ENCODE peak calls at places on chromosomes 5 and 9, in nine cellular contexts. Q, L, W, O, P, E, T, S and F are unnamed samples.

GRCh38 chr5:96031811-96032261 is 70.2 kb upstream of the ELL2 start:
- DNase-seq in P (no peak), O (no peak), E (no peak), T (no peak), S (no peak), W (peak; percentile 89), Q (no peak), L (no peak), F (no peak)

GRCh38 chr5:168327451-168327850 is 36.0 kb downstream of the WWC1 start:
- DNase-seq in E (no peak), W (no peak), S (no peak), P (no peak), O (no peak), Q (no peak), L (no peak), T (no peak), F (no peak)

GRCh38 chr5:32955814-32956213 is 244.7 kb downstream of the NPR3 start:
- DNase-seq in O (no peak), W (no peak), E (no peak), P (no peak), S (no peak), Q (no peak), L (no peak), T (no peak), F (no peak)

GRCh38 chr5:176154821-176155220 is 83.4 kb upstream of the SIMC1 start:
- DNase-seq in S (no peak), L (no peak), E (no peak), O (no peak), P (no peak), W (no peak), T (no peak), Q (no peak), F (no peak)

GRCh38 chr5:78293856-78294249 is 645 bp downstream of the AP3B1 start:
- DNase-seq in L (no peak), W (no peak), P (no peak), Q (no peak), E (no peak), T (no peak), O (no peak), S (no peak), F (no peak)

GRCh38 chr9:15310448-15310847 is 3.4 kb upstream of the TTC39B start:
- DNase-seq in S (no peak), T (no peak), L (no peak), E (no peak), P (no peak), W (no peak), Q (no peak), O (no peak), F (peak; percentile 62)

GRCh38 chr5:154756203-154756870 is 1.2 kb downstream of the LARP1 start:
- DNase-seq in T (no peak), L (peak; percentile 83), W (no peak), Q (peak; percentile 33), O (peak; percentile 69), P (peak; percentile 60), S (peak; percentile 26), E (peak; percentile 57), F (peak; percentile 23)

GRCh38 chr5:128062172-128062746 is 21.3 kb upstream of the SLC12A2 start:
- DNase-seq in O (no peak), L (no peak), T (no peak), E (no peak), P (peak; percentile 13), Q (no peak), W (peak; percentile 80), S (no peak), F (no peak)

GRCh38 chr9:14417230-14417629 is 103.3 kb upstream of the NFIB start:
- DNase-seq in W (peak; percentile 45), S (no peak), Q (no peak), O (no peak), L (no peak), T (no peak), E (no peak), P (no peak), F (no peak)

GRCh38 chr9:91744114-91744513 is 205.9 kb downstream of the ROR2 start:
- DNase-seq in S (no peak), L (no peak), Q (no peak), P (no peak), E (no peak), W (no peak), O (no peak), T (no peak), F (no peak)

GRCh38 chr9:91750343-91750742 is 199.7 kb downstream of the ROR2 start:
- DNase-seq in O (no peak), Q (no peak), S (no peak), W (no peak), T (no peak), P (no peak), E (no peak), L (no peak), F (no peak)

GRCh38 chr9:91741529-91741928 is 208.5 kb downstream of the ROR2 start:
- DNase-seq in P (no peak), Q (no peak), E (no peak), S (no peak), T (no peak), L (no peak), O (no peak), W (peak; percentile 93), F (no peak)

GRCh38 chr9:91746904-91747303 is 203.1 kb downstream of the ROR2 start:
- DNase-seq in E (no peak), T (no peak), O (no peak), L (no peak), Q (no peak), S (no peak), P (no peak), W (peak; percentile 69), F (no peak)

DNA sequence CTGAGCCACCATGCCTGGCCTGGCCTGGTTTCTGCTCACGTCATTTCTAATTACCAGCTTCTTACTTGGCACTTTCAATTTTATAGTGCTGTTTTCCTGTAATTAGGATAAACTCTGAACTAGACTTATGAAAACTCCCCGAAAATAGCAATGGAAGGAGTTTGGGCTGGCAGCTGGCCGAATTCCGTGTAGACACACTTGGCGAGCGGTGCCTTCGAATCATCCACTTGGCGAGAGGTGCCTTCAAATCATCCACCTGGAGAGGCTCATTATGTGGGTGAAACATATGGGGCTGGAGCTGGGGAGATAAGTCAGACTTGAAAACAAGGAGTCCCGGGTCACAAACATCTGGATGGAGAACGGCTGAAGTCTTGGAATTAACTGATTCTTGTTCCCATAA is 203.7 kb downstream of the ROR2 start:
- DNase-seq in P (no peak), T (no peak), W (no peak), S (no peak), L (no peak), Q (peak; percentile 55), O (peak; percentile 73), E (no peak), F (no peak)
- H3K4me3 ChIP-seq in P (no peak overlapping the region), T (no peak overlapping the region), W (no peak overlapping the region), S (no peak overlapping the region), L (no peak overlapping the region), Q (no peak overlapping the region), O (no peak overlapping the region), E (no peak overlapping the region), F (no peak overlapping the region)

GRCh38 chr9:98860871-98861293 is 53.4 kb downstream of the GALNT12 start:
- DNase-seq in Q (peak; percentile 64), L (no peak), P (peak; percentile 44), O (peak; percentile 71), T (no peak), W (peak; percentile 95), E (peak; percentile 57), S (no peak), F (no peak)
- H3K4me1 ChIP-seq in Q (no peaks in the 10 kb centered on the region), L (peaks cover 9% of the 10 kb centered on the region), P (no peaks in the 10 kb centered on the region), O (peaks cover 2% of the 10 kb centered on the region), T (no peaks in the 10 kb centered on the region), W (peaks cover 9% of the 10 kb centered on the region), E (no peaks in the 10 kb centered on the region), S (no peaks in the 10 kb centered on the region), F (no peaks in the 10 kb centered on the region)

GRCh38 chr9:130173462-130173876 is 1.3 kb downstream of the NCS1 start:
- DNase-seq in Q (peak; percentile 46), E (no peak), W (peak; percentile 28), O (no peak), S (no peak), L (no peak), T (no peak), P (no peak), F (no peak)

GRCh38 chr9:130174025-130174424 is 1.8 kb downstream of the NCS1 start:
- DNase-seq in P (no peak), O (no peak), T (no peak), L (no peak), W (no peak), Q (no peak), E (no peak), S (no peak), F (no peak)

GRCh38 chr9:130172858-130173461 is 756 bp downstream of the NCS1 start:
- DNase-seq in W (no peak), T (no peak), S (peak; percentile 32), L (no peak), P (no peak), Q (peak; percentile 53), E (no peak), O (peak; percentile 64), F (no peak)

GRCh38 chr9:130171226-130172148 is 717 bp upstream of the NCS1 start:
- DNase-seq in L (no peak), Q (no peak), P (no peak), S (no peak), T (no peak), E (no peak), W (no peak), O (no peak), F (no peak)

DNA sequence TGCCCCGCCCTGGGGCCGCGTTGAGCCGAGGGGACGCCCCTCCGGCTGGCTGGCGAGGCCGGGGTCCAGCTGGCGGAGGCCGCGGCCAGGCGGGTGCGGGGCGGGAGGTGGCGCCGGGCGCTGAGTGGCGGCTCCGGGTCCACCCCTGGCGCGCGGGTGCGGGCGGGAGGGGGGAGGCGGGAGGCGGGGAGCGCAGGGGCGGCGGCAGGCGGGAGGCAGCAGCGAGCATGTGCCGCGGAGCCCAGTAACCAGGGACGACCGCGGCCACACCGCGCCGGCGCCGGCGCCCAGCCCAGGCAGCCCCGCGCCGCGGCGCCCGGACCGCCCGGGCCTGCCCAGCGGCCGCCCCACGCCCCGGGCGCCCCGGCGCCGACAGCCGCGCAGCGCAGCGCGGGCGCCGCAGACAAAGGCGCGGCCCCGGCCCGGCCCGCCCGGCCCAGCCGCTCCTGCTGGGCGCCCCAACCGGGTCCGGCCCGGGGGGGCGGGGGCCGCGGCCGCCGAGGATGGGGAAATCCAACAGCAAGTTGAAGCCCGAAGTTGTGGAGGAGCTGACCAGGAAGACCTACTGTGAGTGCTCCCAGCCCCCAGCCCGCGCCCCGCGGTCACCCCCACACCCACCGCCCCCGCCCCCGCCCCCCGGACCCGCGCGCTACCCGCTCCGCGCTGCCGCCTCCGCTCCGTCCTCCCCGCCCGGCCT is at the start of gene NCS1:
- DNase-seq in O (peak; percentile 85), P (peak; percentile 74), L (peak; percentile 85), S (no peak), W (peak; percentile 61), Q (peak; percentile 81), E (peak; percentile 65), T (no peak), F (peak; percentile 48)
- H3K4me3 ChIP-seq in O (peak within 1 kb of the TSS; percentile 64), P (peak within 1 kb of the TSS; percentile 71), L (peak within 1 kb of the TSS; percentile 52), S (peak within 1 kb of the TSS; percentile 25), W (peak within 1 kb of the TSS; percentile 71), Q (peak within 1 kb of the TSS; percentile 67), E (peak within 1 kb of the TSS; percentile 41), T (no peak within 1 kb of the TSS), F (no peak within 1 kb of the TSS)

DNA sequence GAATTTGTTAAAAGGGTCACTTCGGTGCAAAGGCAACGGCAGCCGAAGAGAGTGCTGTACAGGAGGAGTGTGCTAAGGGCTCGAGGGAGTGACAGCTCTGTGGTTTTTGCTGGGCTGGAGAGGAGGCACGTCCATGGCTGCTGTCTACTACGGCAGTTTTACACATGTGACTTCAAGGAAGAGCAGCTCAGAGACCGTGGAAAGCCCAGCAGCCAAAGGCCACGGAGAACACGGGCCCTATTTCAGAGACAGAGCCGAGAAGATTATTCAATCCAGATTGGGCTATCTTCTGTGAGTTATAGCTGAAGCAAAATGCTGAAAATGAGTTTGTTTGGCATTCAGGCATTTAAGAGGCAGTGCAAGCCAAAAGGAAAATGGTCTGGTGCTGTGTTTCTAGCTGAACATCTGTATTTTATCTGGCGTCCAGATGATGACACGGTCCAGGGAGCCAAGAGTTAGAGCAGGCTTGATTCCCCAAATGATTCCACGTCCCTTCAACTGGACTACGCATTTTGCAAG is 96.4 kb downstream of the RFK start:
- DNase-seq in P (no peak), Q (peak; percentile 63), L (no peak), O (peak; percentile 50), E (no peak), W (peak; percentile 33), T (no peak), S (no peak), F (no peak)
- H3K4me1 ChIP-seq in P (peaks cover 6% of the 10 kb centered on the region), Q (no peaks in the 10 kb centered on the region), L (peaks cover 9% of the 10 kb centered on the region), O (peaks cover 5% of the 10 kb centered on the region), E (peaks cover 1% of the 10 kb centered on the region), W (peaks cover 10% of the 10 kb centered on the region), T (no peaks in the 10 kb centered on the region), S (no peaks in the 10 kb centered on the region), F (no peaks in the 10 kb centered on the region)